ENCODE peak calls at places on chromosomes 16 and 17, in four cellular contexts. U, C, I and L are unnamed samples.

GRCh38 chr16:87809150-87809902 is 43.5 kb upstream of the KLHDC4 start:
- DNase-seq in U (no peak), C (peak; percentile 82), I (no peak), L (peak; percentile 85)

GRCh38 chr16:4613636-4614570 is 785 bp downstream of the UBALD1 start:
- DNase-seq in U (no peak), C (peak; percentile 42), I (no peak), L (no peak)

GRCh38 chr17:11705111-11705510 is 106.8 kb downstream of the DNAH9 start:
- DNase-seq in U (no peak), C (peak; percentile 69), I (no peak), L (no peak)

GRCh38 chr16:67278773-67279295 is 498 bp upstream of the PLEKHG4 start:
- DNase-seq in U (peak; percentile 89), C (no peak), I (peak; percentile 74), L (no peak)

GRCh38 chr17:66777689-66778225 is 57.2 kb upstream of the CACNG5 start:
- DNase-seq in U (no peak), C (no peak), I (no peak), L (no peak)

GRCh38 chr17:3542410-3543088 is 15.1 kb downstream of the TRPV3 start:
- DNase-seq in U (no peak), C (peak; percentile 21), I (no peak), L (no peak)

GRCh38 chr16:70163596-70163995 is 10.0 kb upstream of the CLEC18C start:
- DNase-seq in U (no peak), C (no peak), I (no peak), L (no peak)

GRCh38 chr17:2706911-2707510 is 4.6 kb downstream of the CLUH start:
- DNase-seq in U (no peak), C (no peak), I (no peak), L (no peak)

GRCh38 chr17:64216385-64217248 is 46.4 kb downstream of the TEX2 start:
- DNase-seq in U (no peak), C (peak; percentile 94), I (peak; percentile 74), L (peak; percentile 26)

GRCh38 chr17:57569021-57569420 is 176.1 kb downstream of the CCDC182 start:
- DNase-seq in U (no peak), C (no peak), I (no peak), L (no peak)

GRCh38 chr16:50593410-50594139 is 45.4 kb downstream of the NKD1 start:
- DNase-seq in U (no peak), C (no peak), I (peak; percentile 15), L (no peak)

GRCh38 chr16:85530370-85530739 is 82.8 kb upstream of the GSE1 start:
- DNase-seq in U (no peak), C (no peak), I (no peak), L (no peak)

GRCh38 chr16:81641403-81642106 is 137.5 kb upstream of the PLCG2 start:
- DNase-seq in U (no peak), C (no peak), I (no peak), L (no peak)

GRCh38 chr17:8067806-8068205 is 19.7 kb downstream of the ALOX12B start:
- DNase-seq in U (no peak), C (no peak), I (no peak), L (no peak)

GRCh38 chr16:84368327-84368996 is at the start of gene ATP2C2:
- DNase-seq in U (no peak), C (no peak), I (no peak), L (no peak)

GRCh38 chr17:73519011-73519410 is 125.2 kb downstream of the SDK2 start:
- DNase-seq in U (no peak), C (no peak), I (no peak), L (no peak)

GRCh38 chr17:79027925-79028491 is 4.0 kb downstream of the C1QTNF1 start:
- DNase-seq in U (no peak), C (no peak), I (no peak), L (no peak)
- TF ChIP-seq CHD4 in U (no peak), C (no peak), I (no peak), L (no peak)

GRCh38 chr17:41649923-41650519 is 25.6 kb upstream of the KRT17 start:
- DNase-seq in U (no peak), C (no peak), I (no peak), L (no peak)
- TF ChIP-seq CHD4 in U (no peak), C (no peak), I (no peak), L (no peak)

GRCh38 chr17:82348866-82349265 is 10.2 kb upstream of the TEX19 start:
- DNase-seq in U (no peak), C (no peak), I (no peak), L (no peak)

GRCh38 chr17:82351713-82352488 is 7.1 kb upstream of the TEX19 start:
- DNase-seq in U (peak; percentile 88), C (peak; percentile 89), I (peak; percentile 92), L (no peak)

GRCh38 chr17:82351254-82351712 is 7.8 kb upstream of the TEX19 start:
- DNase-seq in U (no peak), C (no peak), I (no peak), L (no peak)

GRCh38 chr17:82349287-82349701 is 9.8 kb upstream of the TEX19 start:
- DNase-seq in U (no peak), C (no peak), I (no peak), L (no peak)

GRCh38 chr17:82350182-82351030 is 8.6 kb upstream of the TEX19 start:
- DNase-seq in U (no peak), C (no peak), I (peak; percentile 78), L (no peak)
- TF ChIP-seq CHD4 in U (no peak), C (no peak), I (no peak), L (no peak)

DNA sequence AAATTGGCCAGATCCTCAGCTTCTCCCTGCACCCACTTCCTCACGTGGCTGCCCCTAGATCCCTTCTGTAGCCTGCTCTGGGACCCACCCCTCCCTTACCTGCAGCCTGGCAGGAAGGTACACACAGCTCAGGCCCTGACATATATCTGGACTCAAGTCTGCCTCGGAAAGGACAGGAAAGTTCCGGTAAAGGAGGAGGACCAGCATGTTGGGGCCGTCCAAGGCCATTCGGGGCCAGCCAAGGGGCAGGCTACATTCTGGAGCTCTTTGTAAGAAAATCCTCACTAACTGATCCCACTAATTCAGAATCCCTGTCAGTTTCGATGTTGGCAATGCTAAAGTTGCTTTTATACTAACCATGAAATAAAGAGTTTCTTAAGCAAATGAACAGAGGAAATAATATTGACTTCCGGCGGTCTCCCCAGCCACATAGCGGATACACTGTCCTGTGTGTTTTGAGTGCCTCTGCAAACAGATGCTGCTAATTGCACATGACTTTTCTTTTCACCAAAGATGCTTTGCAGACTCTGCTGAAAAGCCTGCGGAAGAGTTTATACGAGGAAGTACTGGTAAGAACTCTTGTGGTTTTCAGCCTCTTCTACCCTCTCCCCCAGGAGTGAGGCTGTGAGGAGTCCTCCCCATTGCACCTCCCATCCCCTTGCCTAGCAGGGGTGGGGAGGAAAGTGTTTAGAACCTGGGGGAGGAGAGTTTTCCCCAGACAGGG is 54.8 kb downstream of the PLXDC1 start:
- DNase-seq in U (no peak), C (no peak), I (no peak), L (no peak)
- TF ChIP-seq CHD4 in U (no peak), C (no peak), I (no peak), L (no peak)

DNA sequence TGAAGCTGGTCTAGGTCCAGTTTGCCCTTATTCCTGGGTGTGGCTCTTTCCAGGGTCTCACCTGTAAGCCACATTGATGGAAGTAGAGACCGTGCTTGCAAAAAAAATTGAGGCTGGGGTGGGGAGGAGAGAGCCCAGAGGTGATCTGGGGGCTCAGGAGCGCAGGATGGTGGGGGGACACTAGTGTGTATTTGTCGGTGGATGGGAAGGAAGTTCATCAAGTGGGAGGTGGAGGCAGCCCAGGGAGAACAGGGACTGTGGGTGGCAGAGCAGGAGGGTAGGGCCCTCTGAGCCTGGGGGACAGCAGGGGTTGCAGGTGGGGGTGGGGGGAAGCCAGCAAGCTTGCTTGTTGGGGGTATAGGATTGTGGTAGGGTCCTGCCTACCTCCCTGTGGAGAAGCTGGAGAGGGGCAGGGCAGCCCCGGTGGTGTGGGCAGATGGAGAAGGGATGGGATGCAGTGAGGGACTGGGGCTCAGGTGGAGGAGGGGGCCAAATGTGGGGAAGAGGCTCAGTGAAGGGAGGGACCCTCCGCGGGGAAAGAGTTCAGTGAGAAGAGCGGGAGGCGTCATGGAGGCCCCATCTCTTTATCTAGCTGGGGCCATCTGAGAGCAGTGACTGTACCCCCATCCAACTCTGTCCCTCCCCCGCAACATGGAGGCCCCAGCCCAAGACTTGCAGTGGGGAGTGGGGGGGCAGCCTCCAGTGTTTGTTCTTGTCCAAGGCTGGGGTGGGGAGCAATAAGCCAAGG is 17.3 kb upstream of the TMEM92 start:
- DNase-seq in U (no peak), C (no peak), I (no peak), L (no peak)
- TF ChIP-seq CHD4 in U (no peak), C (no peak), I (no peak), L (no peak)

DNA sequence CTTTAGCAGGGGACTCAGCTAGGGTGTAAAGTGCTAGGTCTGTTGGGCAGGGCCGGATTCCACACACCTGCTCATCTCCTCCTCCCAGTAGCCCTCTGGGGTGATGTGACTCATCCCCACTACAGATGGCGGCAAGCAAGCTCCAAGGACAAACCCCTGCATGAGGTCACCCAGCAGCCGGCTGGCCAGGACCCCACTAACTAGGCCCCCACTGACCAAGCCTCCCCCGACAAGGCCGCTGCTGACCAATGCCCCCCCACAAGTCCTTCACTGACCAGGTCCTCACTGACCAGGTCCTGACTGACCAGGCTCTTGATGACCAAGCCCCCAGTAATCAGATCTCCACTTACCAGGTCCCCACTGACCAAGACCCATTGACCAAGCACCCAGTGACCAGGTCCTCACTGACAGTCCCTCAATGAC is 36.7 kb downstream of the TNFRSF13B start:
- DNase-seq in U (no peak), C (no peak), I (no peak), L (no peak)
- TF ChIP-seq CHD4 in U (no peak), C (no peak), I (no peak), L (no peak)

DNA sequence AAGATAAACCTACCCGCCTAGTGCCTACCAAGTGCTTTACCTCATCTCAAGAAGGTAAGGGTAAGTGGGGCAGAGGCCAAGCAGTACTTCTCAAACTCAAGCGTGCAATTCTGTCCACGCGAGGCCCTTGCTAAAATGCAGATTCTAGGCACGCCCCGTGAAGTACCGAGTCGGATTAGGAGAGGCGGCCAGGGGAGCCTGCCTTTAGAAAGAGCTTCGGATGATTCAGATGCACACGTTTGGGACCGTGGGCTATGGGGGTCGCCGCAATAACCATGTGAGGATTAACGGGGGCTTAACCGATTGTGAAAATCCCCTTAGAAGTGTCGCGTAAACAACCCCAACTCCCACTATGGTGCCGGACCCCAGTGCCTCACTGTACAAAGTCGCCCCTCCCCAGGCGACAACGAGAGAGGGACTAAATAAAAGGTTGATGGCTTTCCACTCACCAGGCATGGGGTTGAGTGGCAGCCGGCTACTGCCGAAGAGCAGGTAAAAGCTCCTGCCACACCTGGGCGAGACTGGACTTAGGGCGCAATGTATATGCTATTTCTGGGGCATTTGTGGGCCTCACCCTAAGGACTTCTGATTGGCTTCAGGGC is 681 bp upstream of the SP2 start:
- DNase-seq in U (peak; percentile 31), C (no peak), I (peak; percentile 57), L (no peak)
- TF ChIP-seq CHD4 in U (peak; percentile 59), C (no peak), I (no peak), L (no peak)